ENCODE peak calls at places on chromosomes 7 and 10, in ten cellular contexts. One of them, this sample, is unnamed.

GRCh38 chr10:119368991-119369869 is 161.9 kb downstream of the GRK5 start:
- DNase-seq in M059J: no peak
- DNase-seq in mesendoderm: no peak
- DNase-seq in GM20000: peak
- DNase-seq in COR-L47: no peak
- DNase-seq in ELR: no peak
- DNase-seq in activated CD8-positive, alpha-beta memory T cell treated with anti-CD3 and anti-CD28 coated beads for 1 hour: no peak
- DNase-seq in NCI-H460: no peak
- DNase-seq in LoVo: no peak
- DNase-seq in IMR-90: no peak
- DNase-seq in this sample: no peak

GRCh38 chr10:104342941-104343411 is 4.7 kb upstream of the ITPRIP start:
- DNase-seq in COR-L47: no peak
- DNase-seq in ELR: peak
- DNase-seq in NCI-H460: no peak
- DNase-seq in activated CD8-positive, alpha-beta memory T cell treated with anti-CD3 and anti-CD28 coated beads for 1 hour: no peak
- DNase-seq in GM20000: no peak
- DNase-seq in M059J: peak
- DNase-seq in mesendoderm: peak
- DNase-seq in IMR-90: no peak
- DNase-seq in LoVo: no peak
- DNase-seq in this sample: no peak

GRCh38 chr10:88401671-88402347 is 181.3 kb downstream of the RNLS start:
- DNase-seq in NCI-H460: no peak
- DNase-seq in ELR: peak
- DNase-seq in activated CD8-positive, alpha-beta memory T cell treated with anti-CD3 and anti-CD28 coated beads for 1 hour: no peak
- DNase-seq in LoVo: peak
- DNase-seq in GM20000: no peak
- DNase-seq in IMR-90: peak
- DNase-seq in mesendoderm: no peak
- DNase-seq in M059J: peak
- DNase-seq in COR-L47: no peak
- DNase-seq in this sample: no peak

GRCh38 chr7:41536116-41536515 is 166.8 kb downstream of the INHBA start:
- DNase-seq in GM20000: no peak
- DNase-seq in IMR-90: no peak
- DNase-seq in M059J: no peak
- DNase-seq in NCI-H460: no peak
- DNase-seq in ELR: no peak
- DNase-seq in mesendoderm: no peak
- DNase-seq in activated CD8-positive, alpha-beta memory T cell treated with anti-CD3 and anti-CD28 coated beads for 1 hour: no peak
- DNase-seq in LoVo: no peak
- DNase-seq in COR-L47: no peak
- DNase-seq in this sample: no peak

GRCh38 chr10:48658243-48658888 is 26.3 kb upstream of the WDFY4 start:
- DNase-seq in mesendoderm: peak
- DNase-seq in GM20000: peak
- DNase-seq in ELR: peak
- DNase-seq in M059J: peak
- DNase-seq in activated CD8-positive, alpha-beta memory T cell treated with anti-CD3 and anti-CD28 coated beads for 1 hour: no peak
- DNase-seq in LoVo: peak
- DNase-seq in IMR-90: peak
- DNase-seq in NCI-H460: peak
- DNase-seq in COR-L47: peak
- DNase-seq in this sample: peak

GRCh38 chr10:60235001-60235400 is 154.7 kb downstream of the ANK3 start:
- DNase-seq in NCI-H460: no peak
- DNase-seq in ELR: peak
- DNase-seq in IMR-90: peak
- DNase-seq in COR-L47: peak
- DNase-seq in mesendoderm: no peak
- DNase-seq in activated CD8-positive, alpha-beta memory T cell treated with anti-CD3 and anti-CD28 coated beads for 1 hour: no peak
- DNase-seq in GM20000: no peak
- DNase-seq in LoVo: no peak
- DNase-seq in M059J: peak
- DNase-seq in this sample: no peak

GRCh38 chr10:93819520-93819919 is 61.8 kb downstream of the LGI1 start:
- DNase-seq in NCI-H460: no peak
- DNase-seq in M059J: no peak
- DNase-seq in IMR-90: no peak
- DNase-seq in GM20000: no peak
- DNase-seq in LoVo: no peak
- DNase-seq in activated CD8-positive, alpha-beta memory T cell treated with anti-CD3 and anti-CD28 coated beads for 1 hour: no peak
- DNase-seq in COR-L47: no peak
- DNase-seq in ELR: no peak
- DNase-seq in mesendoderm: no peak
- DNase-seq in this sample: no peak

GRCh38 chr7:69263550-69263949 is 334.7 kb upstream of the AUTS2 start:
- DNase-seq in NCI-H460: no peak
- DNase-seq in M059J: no peak
- DNase-seq in COR-L47: no peak
- DNase-seq in ELR: no peak
- DNase-seq in activated CD8-positive, alpha-beta memory T cell treated with anti-CD3 and anti-CD28 coated beads for 1 hour: no peak
- DNase-seq in GM20000: no peak
- DNase-seq in mesendoderm: no peak
- DNase-seq in LoVo: no peak
- DNase-seq in IMR-90: no peak
- DNase-seq in this sample: no peak

GRCh38 chr7:14446829-14447228 is 455.7 kb downstream of the DGKB start:
- DNase-seq in LoVo: no peak
- DNase-seq in GM20000: no peak
- DNase-seq in activated CD8-positive, alpha-beta memory T cell treated with anti-CD3 and anti-CD28 coated beads for 1 hour: no peak
- DNase-seq in COR-L47: no peak
- DNase-seq in NCI-H460: no peak
- DNase-seq in ELR: no peak
- DNase-seq in mesendoderm: no peak
- DNase-seq in M059J: no peak
- DNase-seq in IMR-90: no peak
- DNase-seq in this sample: no peak

GRCh38 chr10:12937527-12937926 is 64.0 kb downstream of the CCDC3 start:
- DNase-seq in COR-L47: no peak
- DNase-seq in mesendoderm: no peak
- DNase-seq in LoVo: no peak
- DNase-seq in GM20000: no peak
- DNase-seq in NCI-H460: no peak
- DNase-seq in IMR-90: no peak
- DNase-seq in activated CD8-positive, alpha-beta memory T cell treated with anti-CD3 and anti-CD28 coated beads for 1 hour: no peak
- DNase-seq in ELR: peak
- DNase-seq in M059J: peak
- DNase-seq in this sample: no peak

This sample was measured in stimulated activated CD8-positive, alpha-beta memory T cell treated with anti-CD3 and anti-CD28 coated beads, Interleukin-7, amount 100 ng/mL, for 1 hour.